ENCODE peak calls at places on chromosomes 12 and 14, in nine cellular contexts. T is H1; I is IMR-90; S is ovary; A is psoas muscle; G is ascending aorta; H is CD4-positive, CD25-positive, alpha-beta regulatory T cell; J is upper lobe of right lung; X is thoracic aorta. D is an unnamed sample.

GRCh38 chr14:50790568-50790967 is 40.4 kb downstream of the NIN start:
- DNase-seq in J (no peak), I (peak; percentile 70), H (no peak), S (no peak), X (no peak), T (no peak), G (no peak), A (no peak), D (no peak)

GRCh38 chr14:33016611-33017010 is 77.9 kb downstream of the NPAS3 start:
- DNase-seq in S (no peak), J (no peak), X (no peak), A (no peak), I (no peak), T (no peak), G (no peak), H (no peak), D (no peak)

GRCh38 chr12:124646385-124647230 is 79.2 kb upstream of the NCOR2 start:
- DNase-seq in T (peak; percentile 56), J (peak; percentile 87), H (no peak), A (no peak), S (no peak), X (no peak), G (no peak), I (no peak), D (no peak)

GRCh38 chr12:47214771-47215170 is 135.0 kb upstream of the AMIGO2 start:
- DNase-seq in T (no peak), G (no peak), A (no peak), J (no peak), X (no peak), H (no peak), I (no peak), S (no peak), D (no peak)

GRCh38 chr14:53696217-53696965 is 260.2 kb downstream of the BMP4 start:
- DNase-seq in S (no peak), H (no peak), I (peak; percentile 16), A (no peak), X (no peak), G (no peak), J (no peak), T (no peak), D (no peak)

GRCh38 chr12:116547955-116548471 is 11.2 kb upstream of the MAP1LC3B2 start:
- DNase-seq in G (no peak), X (no peak), J (no peak), T (no peak), I (peak; percentile 55), S (no peak), H (no peak), A (no peak), D (no peak)

GRCh38 chr12:51522696-51523095 is 68.3 kb upstream of the SCN8A start:
- DNase-seq in H (no peak), T (no peak), G (no peak), I (no peak), J (no peak), X (no peak), S (no peak), A (no peak), D (no peak)

GRCh38 chr14:23580948-23581281 is 2.3 kb upstream of the JPH4 start:
- DNase-seq in S (no peak), G (no peak), I (no peak), A (no peak), X (no peak), J (no peak), H (no peak), T (no peak), D (no peak)

GRCh38 chr12:113108308-113108707 is 27.3 kb downstream of the RASAL1 start:
- DNase-seq in G (no peak), S (no peak), J (no peak), T (no peak), X (no peak), A (no peak), I (no peak), H (no peak), D (no peak)

GRCh38 chr12:3206536-3207072 is 129.4 kb downstream of the TSPAN9 start:
- DNase-seq in A (no peak), X (no peak), G (no peak), J (no peak), I (no peak), T (no peak), H (no peak), S (no peak), D (no peak)

GRCh38 chr14:78758333-78758732 is 588.2 kb downstream of the NRXN3 start:
- DNase-seq in G (no peak), A (no peak), J (no peak), X (no peak), S (no peak), I (peak; percentile 17), H (no peak), T (no peak), D (no peak)

GRCh38 chr12:53005215-53005985 is 856 bp upstream of the EIF4B start:
- DNase-seq in G (no peak), X (no peak), J (peak; percentile 68), H (no peak), I (no peak), S (peak; percentile 27), A (peak; percentile 15), T (peak; percentile 54), D (no peak)
- H3K9me3 ChIP-seq in G (no peaks in the 10 kb centered on the region), X (no peaks in the 10 kb centered on the region), J (no peaks in the 10 kb centered on the region), H (no peaks in the 10 kb centered on the region), I (no peaks in the 10 kb centered on the region), S (no peaks in the 10 kb centered on the region), A (no peaks in the 10 kb centered on the region), T (no peaks in the 10 kb centered on the region), D (no peaks in the 10 kb centered on the region)

GRCh38 chr12:133221241-133221640 is 14.4 kb downstream of the ANHX start:
- DNase-seq in X (no peak), H (no peak), I (no peak), A (no peak), T (no peak), J (no peak), S (no peak), G (no peak), D (no peak)

GRCh38 chr12:133222211-133222610 is 13.5 kb downstream of the ANHX start:
- DNase-seq in A (no peak), J (no peak), H (no peak), S (no peak), X (no peak), T (no peak), G (no peak), I (no peak), D (no peak)

GRCh38 chr12:133227281-133227852 is 8.3 kb downstream of the ANHX start:
- DNase-seq in A (no peak), I (no peak), T (no peak), G (no peak), J (no peak), S (no peak), X (no peak), H (no peak), D (no peak)

GRCh38 chr12:133226690-133227089 is 9.0 kb downstream of the ANHX start:
- DNase-seq in T (no peak), G (no peak), H (no peak), J (no peak), S (no peak), X (no peak), I (no peak), A (no peak), D (no peak)

DNA sequence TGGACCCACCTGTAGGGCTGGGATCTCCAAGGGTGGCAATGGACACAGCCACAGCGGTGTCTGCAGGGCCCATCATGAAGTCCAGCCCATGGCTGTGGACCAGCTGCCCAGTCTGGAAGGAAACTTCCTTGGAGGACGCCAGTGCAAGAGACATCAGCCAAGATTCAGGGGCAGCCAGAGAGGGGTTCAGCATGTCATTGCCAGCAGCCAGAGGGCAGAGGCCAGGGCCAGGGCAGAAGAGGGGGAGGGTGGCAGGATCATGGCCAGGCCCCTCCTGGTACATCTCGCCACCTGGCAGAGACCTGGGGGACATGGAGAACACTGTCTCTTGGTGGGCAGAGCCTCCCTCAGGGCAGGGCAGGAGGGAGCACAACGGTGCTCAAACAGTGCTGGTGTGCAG is 10.2 kb downstream of the ANHX start:
- DNase-seq in T (no peak), A (no peak), X (no peak), J (no peak), S (no peak), H (no peak), I (no peak), G (no peak), D (no peak)
- H3K9me3 ChIP-seq in T (peaks cover 77% of the 10 kb centered on the region), A (no peaks in the 10 kb centered on the region), X (no peaks in the 10 kb centered on the region), J (peaks cover 4% of the 10 kb centered on the region), S (no peaks in the 10 kb centered on the region), H (peaks cover 5% of the 10 kb centered on the region), I (peaks cover 68% of the 10 kb centered on the region), G (peaks cover 4% of the 10 kb centered on the region), D (peaks cover 2% of the 10 kb centered on the region)

GRCh38 chr12:30203981-30204380 is 420.2 kb upstream of the TMTC1 start:
- DNase-seq in X (no peak), G (no peak), H (no peak), T (no peak), A (no peak), S (no peak), J (no peak), I (no peak), D (no peak)

GRCh38 chr12:30197392-30198047 is 413.8 kb upstream of the TMTC1 start:
- DNase-seq in J (no peak), T (no peak), G (no peak), H (no peak), A (no peak), X (no peak), I (peak; percentile 43), S (no peak), D (no peak)

GRCh38 chr12:30201301-30202160 is 417.8 kb upstream of the TMTC1 start:
- DNase-seq in T (peak; percentile 58), A (no peak), X (no peak), S (no peak), I (no peak), H (no peak), G (no peak), J (no peak), D (no peak)

GRCh38 chr12:30202521-30203259 is 418.9 kb upstream of the TMTC1 start:
- DNase-seq in G (no peak), I (no peak), H (no peak), A (no peak), S (no peak), X (no peak), T (no peak), J (no peak), D (no peak)

GRCh38 chr12:30200864-30201263 is 417.1 kb upstream of the TMTC1 start:
- DNase-seq in S (no peak), J (no peak), H (no peak), A (no peak), G (no peak), X (no peak), T (peak; percentile 61), I (no peak), D (no peak)
- H3K9me3 ChIP-seq in S (no peaks in the 10 kb centered on the region), J (no peaks in the 10 kb centered on the region), H (no peaks in the 10 kb centered on the region), A (no peaks in the 10 kb centered on the region), G (no peaks in the 10 kb centered on the region), X (no peaks in the 10 kb centered on the region), T (no peaks in the 10 kb centered on the region), I (no peaks in the 10 kb centered on the region), D (no peaks in the 10 kb centered on the region)

GRCh38 chr12:34599530-34600513 is 577.5 kb downstream of the ALG10 start:
- DNase-seq in J (peak; percentile 41), G (no peak), A (no peak), S (no peak), X (no peak), T (no peak), I (no peak), H (no peak), D (peak; percentile 0)
- H3K9me3 ChIP-seq in J (peaks cover 15% of the 10 kb centered on the region), G (peaks cover 12% of the 10 kb centered on the region), A (peaks cover 2% of the 10 kb centered on the region), S (peaks cover 4% of the 10 kb centered on the region), X (peaks cover 25% of the 10 kb centered on the region), T (peaks cover 85% of the 10 kb centered on the region), I (peaks cover 61% of the 10 kb centered on the region), H (peaks cover 13% of the 10 kb centered on the region), D (peaks cover 5% of the 10 kb centered on the region)

GRCh38 chr12:73413974-73414373 is 1123.7 kb upstream of the ATXN7L3B start:
- DNase-seq in X (no peak), J (no peak), T (no peak), I (no peak), G (no peak), H (no peak), S (no peak), A (no peak), D (no peak)
- H3K9me3 ChIP-seq in X (peaks cover 6% of the 10 kb centered on the region), J (peaks cover 7% of the 10 kb centered on the region), T (peaks cover 10% of the 10 kb centered on the region), I (peaks cover 3% of the 10 kb centered on the region), G (peaks cover 3% of the 10 kb centered on the region), H (peaks cover 12% of the 10 kb centered on the region), S (no peaks in the 10 kb centered on the region), A (peaks cover 13% of the 10 kb centered on the region), D (no peaks in the 10 kb centered on the region)